ENCODE peak calls at places on chromosomes 13 and 19, in eight cellular contexts. C is endodermal cell, J is left ventricle myocardium inferior, X is vagina, E is fibroblast of lung, U is cardiac muscle cell, S is GM12878, B is ascending aorta. Z is an unnamed sample. For H3K4me1, the result is how much of the 10 kb centered on the place peaks cover.

GRCh38 chr13:61258185-61258584 is 157.5 kb downstream of the PCDH20 start:
- DNase-seq in C (no peak), J (no peak), X (no peak), E (no peak), U (no peak), S (no peak), B (no peak), Z (no peak)

GRCh38 chr19:45117167-45117594 is 24.2 kb downstream of the PPP1R37 start:
- DNase-seq in C (peak), J (no peak), X (no peak), E (no peak), U (peak), S (peak), B (no peak), Z (no peak)

GRCh38 chr13:28658796-28659610 is at the start of gene POMP:
- DNase-seq in C (peak), J (peak), X (peak), E (peak), U (peak), S (peak), B (peak), Z (peak)

GRCh38 chr19:38606131-38606530 is 11.6 kb downstream of the MAP4K1 start:
- DNase-seq in C (no peak), J (no peak), X (no peak), E (no peak), U (no peak), S (no peak), B (no peak), Z (no peak)

GRCh38 chr13:41231786-41232185 is 31.6 kb downstream of the MTRF1 start:
- DNase-seq in C (peak), J (peak), X (no peak), E (peak), U (peak), S (peak), B (no peak), Z (no peak)

GRCh38 chr13:50587122-50587521 is 256.4 kb downstream of the DLEU7 start:
- DNase-seq in C (no peak), J (no peak), X (no peak), E (no peak), U (no peak), S (no peak), B (no peak), Z (no peak)

GRCh38 chr19:2051771-2052704 is 994 bp upstream of the MKNK2 start:
- DNase-seq in C (no peak), J (peak), X (no peak), E (peak), U (peak), S (peak), B (no peak), Z (no peak)

GRCh38 chr19:51026554-51026831 is at the start of gene KLK11:
- DNase-seq in C (no peak), J (no peak), X (no peak), E (no peak), U (no peak), S (no peak), B (no peak), Z (no peak)

GRCh38 chr19:1081301-1082164 is 13.6 kb downstream of the POLR2E start:
- DNase-seq in C (no peak), J (no peak), X (no peak), E (no peak), U (no peak), S (no peak), B (no peak), Z (no peak)

GRCh38 chr19:38544569-38545315 is 73.0 kb downstream of the MAP4K1 start:
- DNase-seq in C (no peak), J (no peak), X (no peak), E (no peak), U (peak), S (no peak), B (no peak), Z (no peak)

GRCh38 chr19:55440411-55441105 is 2.5 kb downstream of the SHISA7 start:
- DNase-seq in C (peak), J (no peak), X (no peak), E (no peak), U (no peak), S (no peak), B (no peak), Z (no peak)

GRCh38 chr13:79724348-79725103 is 243.6 kb downstream of the NDFIP2 start:
- DNase-seq in C (no peak), J (no peak), X (no peak), E (no peak), U (no peak), S (no peak), B (no peak), Z (no peak)

GRCh38 chr13:99796175-99796819 is 175.3 kb downstream of the ZIC5 start:
- DNase-seq in C (peak), J (no peak), X (no peak), E (peak), U (peak), S (no peak), B (no peak), Z (no peak)

GRCh38 chr19:30535011-30535410 is 162.8 kb downstream of the ZNF536 start:
- DNase-seq in C (no peak), J (no peak), X (no peak), E (no peak), U (no peak), S (no peak), B (no peak), Z (no peak)

GRCh38 chr13:103222683-103223082 is 156.5 kb upstream of the SLC10A2 start:
- DNase-seq in C (no peak), J (no peak), X (no peak), E (peak), U (no peak), S (no peak), B (no peak), Z (no peak)

GRCh38 chr19:35031072-35031881 is 1.0 kb downstream of the SCN1B start:
- DNase-seq in C (peak), J (peak), X (no peak), E (peak), U (peak), S (no peak), B (no peak), Z (no peak)

GRCh38 chr19:6278051-6278450 is 1.7 kb downstream of the MLLT1 start:
- DNase-seq in C (no peak), J (no peak), X (no peak), E (no peak), U (no peak), S (no peak), B (no peak), Z (no peak)

GRCh38 chr19:6276447-6276846 is 3.3 kb downstream of the MLLT1 start:
- DNase-seq in C (no peak), J (peak), X (no peak), E (peak), U (peak), S (no peak), B (peak), Z (peak)

GRCh38 chr19:6279620-6279930 is 200 bp downstream of the MLLT1 start:
- DNase-seq in C (no peak), J (no peak), X (no peak), E (no peak), U (no peak), S (no peak), B (no peak), Z (no peak)

GRCh38 chr19:6279931-6280591 is at the start of gene MLLT1:
- DNase-seq in C (peak), J (peak), X (peak), E (peak), U (peak), S (peak), B (peak), Z (peak)

GRCh38 chr19:6278740-6279619 is 795 bp downstream of the MLLT1 start:
- DNase-seq in C (peak), J (no peak), X (no peak), E (no peak), U (no peak), S (no peak), B (no peak), Z (no peak)
- H3K4me1 ChIP-seq in C (under half), J (half or more), X (half or more), E (under half), U (half or more), S (under half), B (under half), Z (under half)

GRCh38 chr13:110336108-110336507 is 29.0 kb downstream of the COL4A2 start:
- DNase-seq in C (no peak), J (no peak), X (no peak), E (no peak), U (no peak), S (no peak), B (no peak), Z (no peak)

GRCh38 chr13:110339263-110339662 is 32.2 kb downstream of the COL4A2 start:
- DNase-seq in C (no peak), J (no peak), X (no peak), E (no peak), U (no peak), S (no peak), B (no peak), Z (no peak)

GRCh38 chr13:110336681-110337080 is 29.6 kb downstream of the COL4A2 start:
- DNase-seq in C (no peak), J (no peak), X (no peak), E (peak), U (no peak), S (no peak), B (peak), Z (no peak)

GRCh38 chr13:110338441-110339101 is 31.5 kb downstream of the COL4A2 start:
- DNase-seq in C (no peak), J (peak), X (no peak), E (peak), U (peak), S (no peak), B (peak), Z (peak)

GRCh38 chr13:110337287-110337686 is 30.2 kb downstream of the COL4A2 start:
- DNase-seq in C (no peak), J (no peak), X (no peak), E (no peak), U (no peak), S (no peak), B (peak), Z (peak)
- H3K27ac ChIP-seq in C (no peak), J (peak), X (peak), E (peak), U (peak), S (no peak), B (peak), Z (peak)

GRCh38 chr19:16075430-16076153 is 703 bp upstream of the TPM4 start:
- DNase-seq in C (peak), J (no peak), X (no peak), E (peak), U (peak), S (no peak), B (peak), Z (no peak)
- H3K4me1 ChIP-seq in C (under half), J (half or more), X (half or more), E (under half), U (under half), S (under half), B (under half), Z (under half)

GRCh38 chr13:32126756-32127155 is 95.2 kb downstream of the FRY start:
- DNase-seq in C (no peak), J (no peak), X (no peak), E (no peak), U (no peak), S (no peak), B (no peak), Z (no peak)
- H3K27ac ChIP-seq in C (no peak), J (peak), X (peak), E (peak), U (no peak), S (no peak), B (peak), Z (peak)

GRCh38 chr19:10228925-10229324 is 2.2 kb downstream of the S1PR2 start:
- DNase-seq in C (peak), J (no peak), X (no peak), E (peak), U (peak), S (no peak), B (no peak), Z (no peak)

GRCh38 chr19:10230155-10230903 is 802 bp downstream of the S1PR2 start:
- DNase-seq in C (peak), J (peak), X (no peak), E (peak), U (peak), S (no peak), B (peak), Z (no peak)

GRCh38 chr19:10226376-10227214 is 4.5 kb downstream of the S1PR2 start:
- DNase-seq in C (no peak), J (peak), X (peak), E (peak), U (peak), S (no peak), B (peak), Z (peak)

GRCh38 chr19:10227215-10227971 is 3.7 kb downstream of the S1PR2 start:
- DNase-seq in C (peak), J (peak), X (no peak), E (peak), U (peak), S (no peak), B (peak), Z (peak)

DNA sequence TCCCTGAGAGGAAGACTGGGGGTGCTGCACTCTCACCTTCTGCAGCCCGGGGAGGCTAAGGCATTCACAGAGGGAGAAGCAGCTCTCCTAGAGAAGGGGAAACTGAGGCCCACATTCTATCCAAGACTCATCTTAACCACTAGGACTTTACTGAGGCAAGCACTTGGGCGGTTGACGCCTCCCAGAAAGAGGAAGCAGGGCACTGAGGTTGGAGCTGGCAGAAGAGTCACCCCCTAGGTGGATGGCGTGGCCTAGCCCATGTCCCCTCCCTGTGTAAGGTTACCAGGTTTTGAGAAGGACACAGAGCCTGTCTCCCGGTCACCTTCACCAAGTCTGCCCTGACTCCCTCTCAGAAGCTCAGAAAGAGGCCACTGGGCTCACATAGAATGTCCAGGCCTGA is 2.7 kb downstream of the S1PR2 start:
- DNase-seq in C (no peak), J (no peak), X (no peak), E (no peak), U (no peak), S (no peak), B (no peak), Z (no peak)
- H3K4me1 ChIP-seq in C (under half), J (half or more), X (half or more), E (under half), U (under half), S (under half), B (under half), Z (under half)

GRCh38 chr19:17405250-17406038 is at the start of gene BST2:
- DNase-seq in C (peak), J (peak), X (no peak), E (no peak), U (peak), S (peak), B (peak), Z (no peak)

GRCh38 chr19:17401628-17402027 is 3.8 kb downstream of the BST2 start:
- DNase-seq in C (no peak), J (no peak), X (no peak), E (no peak), U (no peak), S (no peak), B (no peak), Z (no peak)

GRCh38 chr19:17404015-17404414 is 1.4 kb downstream of the BST2 start:
- DNase-seq in C (peak), J (no peak), X (no peak), E (no peak), U (no peak), S (no peak), B (no peak), Z (no peak)

GRCh38 chr19:17404621-17405249 is 695 bp downstream of the BST2 start:
- DNase-seq in C (no peak), J (no peak), X (no peak), E (no peak), U (no peak), S (no peak), B (no peak), Z (no peak)

DNA sequence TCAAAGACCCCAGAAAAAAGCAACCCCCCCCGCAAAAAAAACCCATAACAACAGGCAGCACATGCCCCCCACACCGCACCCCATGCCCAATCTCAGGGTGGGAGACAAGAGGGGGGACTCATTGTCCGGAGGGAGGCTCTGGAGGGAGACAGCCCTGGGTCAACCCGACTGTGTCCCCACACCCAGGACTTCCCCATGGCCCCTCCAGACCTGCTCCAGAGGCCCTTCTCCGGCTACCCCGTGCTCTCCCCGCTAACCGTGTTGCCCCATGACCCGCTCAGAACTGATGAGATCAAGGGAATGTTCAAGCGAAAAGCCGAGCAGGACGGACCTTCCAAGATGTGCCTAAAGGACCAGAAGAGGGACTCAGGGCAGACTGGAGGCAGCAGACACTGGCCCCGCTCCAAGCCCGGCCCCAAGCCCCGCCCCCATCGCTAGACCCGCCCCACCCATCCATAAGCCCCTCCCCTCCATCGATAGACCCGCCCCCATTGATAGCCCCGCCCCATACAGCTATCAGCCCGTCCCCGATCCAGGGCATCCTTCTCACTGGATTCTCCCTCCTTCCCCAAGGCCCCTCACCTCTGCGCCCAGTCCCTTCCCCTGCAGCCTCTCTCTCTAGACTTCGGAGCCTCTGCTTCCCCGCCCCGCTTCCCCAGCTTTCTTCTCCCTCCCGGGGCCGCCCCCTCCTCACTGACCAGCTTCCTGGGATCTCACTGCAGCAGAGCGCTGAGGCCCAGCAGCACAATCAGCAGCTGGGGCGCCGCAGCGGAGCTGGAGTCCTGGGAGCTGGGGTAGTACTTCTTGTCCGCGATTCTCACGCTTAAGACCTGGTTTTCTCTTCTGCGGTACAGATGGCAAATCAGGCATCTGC is 2.2 kb downstream of the BST2 start:
- DNase-seq in C (peak), J (no peak), X (no peak), E (no peak), U (peak), S (no peak), B (no peak), Z (no peak)
- H3K27ac ChIP-seq in C (peak), J (peak), X (peak), E (no peak), U (peak), S (peak), B (no peak), Z (peak)

GRCh38 chr13:26962671-26963070 is 202.1 kb upstream of the GPR12 start:
- DNase-seq in C (no peak), J (no peak), X (no peak), E (no peak), U (no peak), S (no peak), B (no peak), Z (no peak)
- H3K4me1 ChIP-seq in C (under half), J (under half), X (under half), E (under half), U (under half), S (under half), B (under half), Z (under half)

Z was measured in right atrium auricular region.